ENCODE peak calls at places on chromosomes 16 and 17, in six cellular contexts. X, V, E, G, U and L are unnamed samples.
A peak's percentile ranks its signal among the peaks of the same experiment; 100 is the strongest.

GRCh38 chr16:71963125-71963875 is 36.9 kb downstream of the PKD1L3 start:
- DNase-seq in V (no peak), G (no peak), X (no peak), U (no peak), E (no peak), L (no peak)

GRCh38 chr16:65697516-65697915 is 575.7 kb upstream of the CDH11 start:
- DNase-seq in E (no peak), X (no peak), U (no peak), G (no peak), V (no peak), L (no peak)

GRCh38 chr17:8162997-8163977 is 539 bp upstream of the VAMP2 start:
- DNase-seq in V (no peak), X (peak; percentile 74), G (no peak), U (peak; percentile 58), E (peak; percentile 45), L (no peak)

GRCh38 chr17:31564883-31565297 is 173.4 kb downstream of the RAB11FIP4 start:
- DNase-seq in G (peak; percentile 64), V (no peak), E (no peak), U (no peak), X (no peak), L (no peak)

GRCh38 chr17:69503711-69504110 is 89.2 kb downstream of the MAP2K6 start:
- DNase-seq in U (no peak), X (no peak), E (no peak), V (no peak), G (no peak), L (no peak)

GRCh38 chr16:9908613-9909012 is 273.6 kb downstream of the GRIN2A start:
- DNase-seq in G (no peak), E (no peak), X (no peak), V (no peak), U (no peak), L (no peak)

GRCh38 chr17:74833501-74834361 is 26.0 kb downstream of the GRIN2C start:
- DNase-seq in V (peak; percentile 49), E (peak; percentile 23), U (no peak), X (no peak), G (peak; percentile 96), L (no peak)

GRCh38 chr17:70073326-70073725 is 1.7 kb upstream of the KCNJ16 start:
- DNase-seq in V (no peak), X (no peak), U (no peak), G (no peak), E (no peak), L (no peak)

GRCh38 chr16:28984619-28985135 is at the start of gene LAT:
- DNase-seq in X (no peak), G (peak; percentile 81), E (peak; percentile 56), V (no peak), U (no peak), L (no peak)

GRCh38 chr17:4950075-4950756 is 703 bp upstream of the ENO3 start:
- DNase-seq in E (peak; percentile 75), G (no peak), V (peak; percentile 48), U (no peak), X (peak; percentile 83), L (no peak)

GRCh38 chr16:85935957-85936760 is 37.2 kb downstream of the IRF8 start:
- DNase-seq in E (peak; percentile 46), V (no peak), X (no peak), G (no peak), U (no peak), L (no peak)

GRCh38 chr16:77304883-77305282 is 105.7 kb downstream of the SYCE1L start:
- DNase-seq in E (no peak), V (no peak), X (no peak), U (no peak), G (no peak), L (no peak)

GRCh38 chr17:4475463-4475862 is 23.2 kb upstream of the SPNS2 start:
- DNase-seq in X (peak; percentile 8), G (no peak), E (no peak), V (no peak), U (no peak), L (no peak)

GRCh38 chr16:4217246-4218131 is 24.4 kb downstream of the SRL start:
- DNase-seq in X (peak; percentile 60), G (no peak), E (peak; percentile 29), U (no peak), V (no peak), L (no peak)

GRCh38 chr17:79338589-79338988 is 264.0 kb downstream of the ENGASE start:
- DNase-seq in E (no peak), U (no peak), X (no peak), G (peak; percentile 26), V (no peak), L (no peak)

GRCh38 chr17:74245145-74245817 is 28.8 kb upstream of the DNAI2 start:
- DNase-seq in E (no peak), V (no peak), U (peak; percentile 75), X (peak; percentile 76), G (no peak), L (no peak)

GRCh38 chr17:74646231-74646630 is 22.7 kb upstream of the CD300E start:
- DNase-seq in E (no peak), G (peak; percentile 30), V (no peak), X (peak; percentile 48), U (no peak), L (peak; percentile 19)

GRCh38 chr17:1627219-1627986 is 1.2 kb downstream of the SLC43A2 start:
- DNase-seq in X (peak; percentile 74), V (peak; percentile 48), U (no peak), G (no peak), E (peak; percentile 44), L (no peak)

GRCh38 chr17:19335951-19336631 is 26.4 kb downstream of the B9D1 start:
- DNase-seq in V (no peak), U (no peak), E (no peak), G (no peak), X (no peak), L (no peak)

GRCh38 chr17:66319226-66319625 is 16.8 kb downstream of the PRKCA start:
- DNase-seq in U (no peak), X (no peak), V (no peak), G (no peak), E (no peak), L (no peak)

GRCh38 chr17:13940858-13941665 is 128.2 kb upstream of the COX10 start:
- DNase-seq in E (no peak), G (peak; percentile 17), U (no peak), X (no peak), V (no peak), L (peak; percentile 71)

GRCh38 chr17:6184508-6184907 is 114.3 kb downstream of the WSCD1 start:
- DNase-seq in E (no peak), V (no peak), G (no peak), X (no peak), U (no peak), L (no peak)

GRCh38 chr16:14186007-14186953 is 115.2 kb downstream of the MRTFB start:
- DNase-seq in X (peak; percentile 28), V (peak; percentile 32), U (no peak), G (no peak), E (no peak), L (no peak)

GRCh38 chr16:49075709-49076108 is 205.9 kb downstream of the CBLN1 start:
- DNase-seq in V (no peak), X (peak; percentile 19), E (no peak), G (no peak), U (no peak), L (no peak)

GRCh38 chr17:10471853-10472252 is 2.5 kb upstream of the MYH4 start:
- DNase-seq in V (no peak), U (no peak), E (no peak), G (no peak), X (no peak), L (peak; percentile 38)

GRCh38 chr17:4362141-4362540 is 4.3 kb downstream of the UBE2G1 start:
- DNase-seq in G (no peak), V (no peak), E (no peak), X (no peak), U (no peak), L (peak; percentile 5)

GRCh38 chr16:82024274-82024673 is 10.8 kb upstream of the HSD17B2 start:
- DNase-seq in E (no peak), G (no peak), X (no peak), U (no peak), V (no peak), L (no peak)

GRCh38 chr16:76897816-76898215 is 293.2 kb upstream of the MON1B start:
- DNase-seq in V (no peak), U (no peak), G (no peak), E (no peak), X (no peak), L (no peak)

GRCh38 chr16:17345043-17345442 is 125.7 kb downstream of the XYLT1 start:
- DNase-seq in V (peak; percentile 81), U (no peak), E (peak; percentile 59), G (no peak), X (no peak), L (no peak)

GRCh38 chr16:5448798-5449197 is 351.2 kb upstream of the EEF2KMT start:
- DNase-seq in E (no peak), U (no peak), V (no peak), X (no peak), G (no peak), L (no peak)

GRCh38 chr16:31869511-31870201 is 4.0 kb upstream of the ZNF267 start:
- DNase-seq in E (peak; percentile 32), V (peak; percentile 74), G (peak; percentile 49), X (no peak), U (no peak), L (no peak)

GRCh38 chr17:238964-239259 is 57.5 kb upstream of the DOC2B start:
- DNase-seq in U (no peak), X (no peak), E (no peak), G (no peak), V (peak; percentile 3), L (no peak)

GRCh38 chr17:58388302-58389190 is 28.8 kb downstream of the RNF43 start:
- DNase-seq in X (no peak), V (no peak), G (no peak), U (no peak), E (no peak), L (no peak)

GRCh38 chr17:79952265-79952877 is 83.3 kb downstream of the TBC1D16 start:
- DNase-seq in X (no peak), G (no peak), V (no peak), U (no peak), E (no peak), L (no peak)

GRCh38 chr16:8548166-8548565 is 42.1 kb downstream of the TMEM114 start:
- DNase-seq in U (no peak), E (peak; percentile 72), V (no peak), X (no peak), G (no peak), L (no peak)

GRCh38 chr17:82439194-82439828 is 11.2 kb downstream of the CYBC1 start:
- DNase-seq in G (no peak), X (no peak), E (no peak), U (no peak), V (no peak), L (no peak)

GRCh38 chr17:67434061-67434525 is 57.0 kb downstream of the PITPNC1 start:
- DNase-seq in V (peak; percentile 35), U (no peak), X (no peak), E (peak; percentile 33), G (no peak), L (no peak)

GRCh38 chr16:64866026-64866425 is 255.8 kb downstream of the CDH11 start:
- DNase-seq in E (no peak), U (no peak), X (no peak), V (no peak), G (no peak), L (no peak)